ENCODE peak calls at places on chromosome 19, in four cellular contexts. S is H9, W is IMR-90, X is H1. C is an unnamed sample.
A peak's percentile ranks its signal among the peaks of the same experiment; 100 is the strongest.

GRCh38 chr19:13130886-13131490 is 12.9 kb downstream of the NACC1 start:
- DNase-seq in S (peak; percentile 15), X (no peak), W (no peak), C (no peak)

GRCh38 chr19:39130337-39131254 is 5.0 kb downstream of the PAK4 start:
- DNase-seq in S (no peak), W (no peak), X (no peak), C (no peak)

GRCh38 chr19:17327654-17328516 is 6.8 kb downstream of the ANO8 start:
- DNase-seq in X (peak; percentile 89), W (no peak), S (peak; percentile 96), C (peak; percentile 98)

GRCh38 chr19:33647146-33647545 is 25.4 kb downstream of the CHST8 start:
- DNase-seq in X (no peak), W (no peak), S (no peak), C (no peak)

GRCh38 chr19:18239303-18239702 is 13.1 kb upstream of the PDE4C start:
- DNase-seq in S (peak; percentile 56), W (no peak), X (peak; percentile 74), C (peak; percentile 44)

GRCh38 chr19:2254052-2254872 is 2.0 kb downstream of the JSRP1 start:
- DNase-seq in W (peak; percentile 23), S (peak; percentile 79), X (peak; percentile 93), C (peak; percentile 84)

GRCh38 chr19:32773126-32773525 is 53.6 kb downstream of the TDRD12 start:
- DNase-seq in W (no peak), S (no peak), X (no peak), C (no peak)

GRCh38 chr19:4051175-4052101 is 15.3 kb downstream of the ZBTB7A start:
- DNase-seq in S (no peak), X (no peak), W (peak; percentile 55), C (no peak)

GRCh38 chr19:45498411-45499195 is at the start of gene PPM1N:
- DNase-seq in S (peak; percentile 86), X (peak; percentile 85), W (peak; percentile 17), C (peak; percentile 67)

GRCh38 chr19:54905411-54905810 is 537 bp upstream of the NCR1 start:
- DNase-seq in S (no peak), W (no peak), X (no peak), C (no peak)

GRCh38 chr19:5690125-5690954 is at the start of gene RPL36:
- DNase-seq in X (peak; percentile 100), W (peak; percentile 93), S (peak; percentile 98), C (peak; percentile 97)
- H3K23ac ChIP-seq in X (no peak within 1 kb of the TSS), W (peak within 1 kb of the TSS; percentile 96), S (no peak within 1 kb of the TSS), C (peak within 1 kb of the TSS; percentile 81)

DNA sequence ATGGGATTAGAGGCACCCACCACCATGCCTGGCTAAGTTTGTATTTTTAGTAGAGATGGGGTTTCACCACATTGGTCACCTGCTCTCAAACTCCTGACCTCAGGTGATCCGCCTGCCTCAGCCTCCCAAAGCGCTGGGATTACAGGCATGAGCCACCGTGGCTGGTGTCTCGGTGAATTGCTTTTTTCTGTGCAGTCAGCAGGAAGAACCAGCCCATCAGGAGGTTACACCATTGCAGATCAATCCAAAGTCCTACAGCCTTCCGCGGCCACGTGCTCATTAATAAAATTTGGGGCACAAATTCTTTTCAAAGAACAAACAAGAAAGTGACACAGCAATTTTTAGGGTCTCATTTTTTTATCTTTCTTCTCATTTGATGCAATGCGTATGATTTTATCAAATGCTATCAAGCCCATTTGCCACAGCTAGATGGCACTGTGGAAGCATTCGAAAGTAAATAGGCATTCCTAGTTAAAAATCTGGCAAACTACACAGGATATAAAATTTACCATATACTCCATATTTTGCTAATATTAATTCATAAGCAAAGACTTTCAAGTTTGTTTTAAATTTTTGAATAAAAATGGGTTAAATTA is 54.4 kb upstream of the ZNF835 start:
- DNase-seq in W (no peak), S (no peak), X (no peak), C (no peak)
- H4K5ac ChIP-seq in W (no peak overlapping the region), S (no peak overlapping the region), X (no peak overlapping the region), C (no peak overlapping the region)

GRCh38 chr19:15859187-15859586 is 38.7 kb downstream of the CYP4F2 start:
- DNase-seq in S (no peak), W (no peak), X (no peak), C (no peak)
- H3K4me1 ChIP-seq in S (no peaks in the 10 kb centered on the region), W (no peaks in the 10 kb centered on the region), X (no peaks in the 10 kb centered on the region), C (no peaks in the 10 kb centered on the region)

GRCh38 chr19:794989-795658 is 2.1 kb upstream of the PTBP1 start:
- DNase-seq in X (peak; percentile 48), W (no peak), S (peak; percentile 32), C (no peak)
- H3K23ac ChIP-seq in X (no peak overlapping the region), W (no peak overlapping the region), S (no peak overlapping the region), C (no peak overlapping the region)

DNA sequence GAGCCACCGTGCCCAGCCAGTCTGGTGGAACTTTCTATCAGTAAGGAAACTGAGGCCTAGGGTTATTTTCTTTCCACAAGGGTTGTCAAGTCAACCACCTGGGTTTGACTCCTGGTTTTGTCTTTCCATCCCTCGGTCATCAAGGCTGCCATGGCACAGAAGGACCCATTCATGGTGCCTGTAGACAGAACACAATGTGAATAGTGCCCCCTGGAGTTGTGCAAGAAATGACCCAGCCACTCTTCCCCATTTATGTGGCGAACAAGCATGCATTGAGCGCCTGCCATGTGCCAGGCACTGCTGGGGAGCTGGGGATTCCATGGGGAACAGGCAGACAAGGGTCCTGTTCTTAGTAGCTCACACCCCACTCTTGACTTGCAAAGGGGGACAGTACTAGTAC is 4.1 kb downstream of the SMARCA4 start:
- DNase-seq in W (no peak), X (no peak), S (no peak), C (no peak)
- H4K5ac ChIP-seq in W (no peak overlapping the region), X (no peak overlapping the region), S (no peak overlapping the region), C (no peak overlapping the region)